ENCODE peak calls at places on chromosomes 7 and 10, in five cellular contexts. One of them, this sample, is unnamed.

GRCh38 chr10:110354322-110354766 is 49.6 kb upstream of the SMNDC1 start:
- DNase-seq in uterus: peak
- DNase-seq in ovary: peak
- DNase-seq in Panc1: peak
- DNase-seq in astrocyte of the spinal cord: peak
- DNase-seq in this sample: no peak

GRCh38 chr7:1741751-1742554 is 71.9 kb downstream of the ELFN1 start:
- DNase-seq in uterus: peak
- DNase-seq in ovary: no peak
- DNase-seq in Panc1: no peak
- DNase-seq in astrocyte of the spinal cord: no peak
- DNase-seq in this sample: no peak

GRCh38 chr7:794671-795329 is 37.5 kb upstream of the SUN1 start:
- DNase-seq in uterus: no peak
- DNase-seq in ovary: peak
- DNase-seq in Panc1: no peak
- DNase-seq in astrocyte of the spinal cord: no peak
- DNase-seq in this sample: no peak

GRCh38 chr7:128827971-128828711 is 2.1 kb upstream of the FLNC start:
- DNase-seq in uterus: peak
- DNase-seq in ovary: no peak
- DNase-seq in Panc1: peak
- DNase-seq in astrocyte of the spinal cord: peak
- DNase-seq in this sample: no peak

GRCh38 chr10:44014644-44015250 is 366.1 kb upstream of the ZNF32 start:
- DNase-seq in uterus: no peak
- DNase-seq in ovary: no peak
- DNase-seq in Panc1: no peak
- DNase-seq in astrocyte of the spinal cord: no peak
- DNase-seq in this sample: no peak

GRCh38 chr7:92695308-92696261 is 105.4 kb upstream of the FAM133B start:
- DNase-seq in uterus: peak
- DNase-seq in ovary: peak
- DNase-seq in Panc1: peak
- DNase-seq in astrocyte of the spinal cord: peak
- DNase-seq in this sample: peak

GRCh38 chr7:5139998-5140397 is 50.0 kb upstream of the WIPI2 start:
- DNase-seq in uterus: no peak
- DNase-seq in ovary: no peak
- DNase-seq in Panc1: no peak
- DNase-seq in astrocyte of the spinal cord: no peak
- DNase-seq in this sample: no peak

GRCh38 chr10:4813496-4813895 is 12.5 kb upstream of the AKR1E2 start:
- DNase-seq in uterus: no peak
- DNase-seq in ovary: no peak
- DNase-seq in Panc1: no peak
- DNase-seq in astrocyte of the spinal cord: no peak
- DNase-seq in this sample: no peak

GRCh38 chr10:121536271-121536918 is 61.8 kb downstream of the FGFR2 start:
- DNase-seq in uterus: no peak
- DNase-seq in ovary: no peak
- DNase-seq in Panc1: no peak
- DNase-seq in astrocyte of the spinal cord: no peak
- DNase-seq in this sample: no peak

DNA sequence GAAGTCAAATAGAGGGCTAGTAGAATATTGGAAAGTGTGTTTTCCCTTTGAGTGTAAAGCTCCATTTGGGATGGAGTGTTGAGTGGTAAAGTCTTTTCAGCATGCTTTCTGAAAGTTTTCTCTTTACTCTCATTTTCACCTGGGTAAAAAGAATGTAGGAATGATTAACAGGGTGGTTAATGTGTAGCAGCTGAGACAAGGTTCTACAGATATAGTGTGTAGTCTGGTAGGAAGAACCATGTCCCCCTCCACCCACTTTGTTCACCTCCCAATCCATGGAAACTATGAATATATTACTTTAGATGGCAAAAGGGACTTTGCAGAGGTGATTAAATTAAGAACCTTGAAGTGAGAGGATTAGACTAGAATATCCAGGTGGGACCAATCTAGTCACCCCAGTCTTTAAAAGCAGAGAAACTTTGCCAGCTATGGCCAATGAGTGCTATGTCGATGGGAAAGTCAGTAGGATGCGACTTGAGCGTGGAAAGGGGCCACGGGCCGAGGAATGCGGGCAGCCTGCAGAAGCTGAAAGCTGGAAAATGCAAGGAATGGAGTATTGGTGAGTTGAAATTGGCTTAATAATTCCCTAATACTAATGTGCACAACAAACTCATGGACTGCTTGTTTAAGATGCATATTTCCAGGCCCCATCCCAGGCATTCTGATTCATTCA is 166.3 kb upstream of the AHR start:
- DNase-seq in uterus: no peak
- DNase-seq in ovary: no peak
- DNase-seq in Panc1: no peak
- DNase-seq in astrocyte of the spinal cord: no peak
- DNase-seq in this sample: no peak
- TF ChIP-seq CTCF in uterus: no peak
- TF ChIP-seq CTCF in ovary: no peak
- TF ChIP-seq CTCF in Panc1: no peak
- TF ChIP-seq CTCF in astrocyte of the spinal cord: no peak
- TF ChIP-seq CTCF in this sample: no peak

GRCh38 chr7:29805031-29805430 is 1.3 kb upstream of the WIPF3 start:
- DNase-seq in uterus: no peak
- DNase-seq in ovary: no peak
- DNase-seq in Panc1: no peak
- DNase-seq in astrocyte of the spinal cord: no peak
- DNase-seq in this sample: no peak

GRCh38 chr7:29808075-29808786 is 1.9 kb downstream of the WIPF3 start:
- DNase-seq in uterus: no peak
- DNase-seq in ovary: peak
- DNase-seq in Panc1: no peak
- DNase-seq in astrocyte of the spinal cord: peak
- DNase-seq in this sample: no peak

GRCh38 chr7:29806131-29806792 is at the start of gene WIPF3:
- DNase-seq in uterus: no peak
- DNase-seq in ovary: peak
- DNase-seq in Panc1: no peak
- DNase-seq in astrocyte of the spinal cord: no peak
- DNase-seq in this sample: no peak

GRCh38 chr7:29807179-29807841 is 1.0 kb downstream of the WIPF3 start:
- DNase-seq in uterus: no peak
- DNase-seq in ovary: peak
- DNase-seq in Panc1: no peak
- DNase-seq in astrocyte of the spinal cord: no peak
- DNase-seq in this sample: no peak

GRCh38 chr7:29806793-29807178 is 478 bp downstream of the WIPF3 start:
- DNase-seq in uterus: no peak
- DNase-seq in ovary: peak
- DNase-seq in Panc1: no peak
- DNase-seq in astrocyte of the spinal cord: no peak
- DNase-seq in this sample: no peak
- H3K4me3 ChIP-seq in uterus: peak
- H3K4me3 ChIP-seq in ovary: peak
- H3K4me3 ChIP-seq in Panc1: peak
- H3K4me3 ChIP-seq in astrocyte of the spinal cord: no peak
- H3K4me3 ChIP-seq in this sample: no peak

DNA sequence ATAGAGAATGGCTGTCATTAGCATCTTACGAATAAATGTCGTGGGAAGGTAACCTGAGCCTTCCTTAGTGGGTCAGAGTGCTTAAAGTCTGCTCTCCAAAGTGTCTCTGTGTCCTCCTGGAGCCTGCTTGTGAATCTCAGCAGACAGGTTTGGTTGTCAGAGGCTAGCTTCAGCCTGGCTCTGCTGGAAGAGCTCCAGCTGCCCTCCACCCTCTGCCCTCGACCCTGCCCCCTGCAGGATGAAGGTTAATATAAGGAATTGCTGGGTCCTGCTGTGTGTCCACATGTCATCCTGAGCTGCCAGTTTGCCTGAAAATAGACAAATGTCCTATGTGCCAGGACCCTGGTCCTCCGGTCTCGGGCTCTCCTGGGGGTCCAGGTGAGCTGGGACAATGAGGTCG is 33.5 kb downstream of the FAM241B start:
- DNase-seq in uterus: no peak
- DNase-seq in ovary: no peak
- DNase-seq in Panc1: no peak
- DNase-seq in astrocyte of the spinal cord: no peak
- DNase-seq in this sample: no peak
- TF ChIP-seq CTCF in uterus: no peak
- TF ChIP-seq CTCF in ovary: no peak
- TF ChIP-seq CTCF in Panc1: no peak
- TF ChIP-seq CTCF in astrocyte of the spinal cord: no peak
- TF ChIP-seq CTCF in this sample: no peak

GRCh38 chr10:77564781-77565589 is 72.6 kb downstream of the KCNMA1 start:
- DNase-seq in uterus: no peak
- DNase-seq in ovary: no peak
- DNase-seq in Panc1: no peak
- DNase-seq in astrocyte of the spinal cord: peak
- DNase-seq in this sample: no peak
- H3K4me3 ChIP-seq in uterus: no peak
- H3K4me3 ChIP-seq in ovary: no peak
- H3K4me3 ChIP-seq in Panc1: peak
- H3K4me3 ChIP-seq in astrocyte of the spinal cord: no peak
- H3K4me3 ChIP-seq in this sample: no peak

GRCh38 chr7:101911800-101912705 is 94.6 kb downstream of the CUX1 start:
- DNase-seq in uterus: peak
- DNase-seq in ovary: peak
- DNase-seq in Panc1: no peak
- DNase-seq in astrocyte of the spinal cord: no peak
- DNase-seq in this sample: no peak
- TF ChIP-seq CTCF in uterus: no peak
- TF ChIP-seq CTCF in ovary: peak
- TF ChIP-seq CTCF in Panc1: no peak
- TF ChIP-seq CTCF in astrocyte of the spinal cord: no peak
- TF ChIP-seq CTCF in this sample: no peak